ENCODE peak calls at places on chromosomes 11 and 22, in five cellular contexts. One of them, this sample, is unnamed.

GRCh38 chr22:23547818-23548500 is 32.1 kb downstream of the IGLL1 start:
- DNase-seq in GM12891: no peak
- DNase-seq in H1: no peak
- DNase-seq in GM12878: no peak
- DNase-seq in K562: no peak
- DNase-seq in this sample: no peak

GRCh38 chr11:36057372-36058045 is 113.6 kb downstream of the LDLRAD3 start:
- DNase-seq in GM12878: no peak
- DNase-seq in H1: no peak
- DNase-seq in K562: no peak
- DNase-seq in GM12891: no peak
- DNase-seq in this sample: no peak

GRCh38 chr11:65604258-65604657 is 8.7 kb upstream of the KCNK7 start:
- DNase-seq in H1: no peak
- DNase-seq in K562: no peak
- DNase-seq in GM12891: no peak
- DNase-seq in GM12878: no peak
- DNase-seq in this sample: no peak

GRCh38 chr11:13999704-14000103 is 37.2 kb downstream of the SPON1 start:
- DNase-seq in K562: no peak
- DNase-seq in GM12891: no peak
- DNase-seq in GM12878: no peak
- DNase-seq in H1: no peak
- DNase-seq in this sample: no peak

GRCh38 chr11:10305262-10305963 is 540 bp downstream of the ADM start:
- DNase-seq in GM12891: no peak
- DNase-seq in GM12878: no peak
- DNase-seq in H1: no peak
- DNase-seq in K562: no peak
- DNase-seq in this sample: no peak

GRCh38 chr22:27461470-27461869 is 340.1 kb downstream of the MN1 start:
- DNase-seq in GM12891: no peak
- DNase-seq in K562: no peak
- DNase-seq in H1: peak
- DNase-seq in GM12878: no peak
- DNase-seq in this sample: no peak

GRCh38 chr11:4187055-4187988 is 92.7 kb downstream of the RRM1 start:
- DNase-seq in GM12878: no peak
- DNase-seq in GM12891: peak
- DNase-seq in K562: peak
- DNase-seq in H1: peak
- DNase-seq in this sample: peak

GRCh38 chr11:86726118-86726748 is 53.8 kb upstream of the ME3 start:
- DNase-seq in GM12878: no peak
- DNase-seq in GM12891: no peak
- DNase-seq in H1: no peak
- DNase-seq in K562: no peak
- DNase-seq in this sample: no peak

GRCh38 chr11:82786001-82786400 is 52.3 kb upstream of the FAM181B start:
- DNase-seq in H1: no peak
- DNase-seq in GM12878: no peak
- DNase-seq in K562: no peak
- DNase-seq in GM12891: no peak
- DNase-seq in this sample: no peak

GRCh38 chr22:27124336-27125023 is 467.1 kb downstream of the MIAT start:
- DNase-seq in GM12891: no peak
- DNase-seq in K562: no peak
- DNase-seq in H1: no peak
- DNase-seq in GM12878: no peak
- DNase-seq in this sample: no peak

GRCh38 chr22:41862160-41862529 is 29.2 kb downstream of the SREBF2 start:
- DNase-seq in K562: no peak
- DNase-seq in GM12878: peak
- DNase-seq in H1: no peak
- DNase-seq in GM12891: no peak
- DNase-seq in this sample: peak

GRCh38 chr22:24089951-24090350 is 78.8 kb downstream of the CABIN1 start:
- DNase-seq in GM12878: no peak
- DNase-seq in K562: no peak
- DNase-seq in GM12891: no peak
- DNase-seq in H1: no peak
- DNase-seq in this sample: no peak

GRCh38 chr11:130424613-130425140 is 3.7 kb downstream of the ADAMTS8 start:
- DNase-seq in H1: no peak
- DNase-seq in K562: no peak
- DNase-seq in GM12878: no peak
- DNase-seq in GM12891: no peak
- DNase-seq in this sample: no peak

GRCh38 chr11:103395612-103396011 is 286.4 kb downstream of the DYNC2H1 start:
- DNase-seq in GM12891: no peak
- DNase-seq in GM12878: no peak
- DNase-seq in H1: no peak
- DNase-seq in K562: no peak
- DNase-seq in this sample: no peak

GRCh38 chr11:77127674-77127968 is 425 bp upstream of the MYO7A start:
- DNase-seq in H1: no peak
- DNase-seq in GM12878: no peak
- DNase-seq in K562: no peak
- DNase-seq in GM12891: no peak
- DNase-seq in this sample: no peak

GRCh38 chr11:72693271-72693968 is 19.2 kb upstream of the PDE2A start:
- DNase-seq in H1: no peak
- DNase-seq in K562: no peak
- DNase-seq in GM12878: no peak
- DNase-seq in GM12891: no peak
- DNase-seq in this sample: no peak

GRCh38 chr11:104858882-104859735 is 39.2 kb downstream of the CASP12 start:
- DNase-seq in H1: no peak
- DNase-seq in GM12878: no peak
- DNase-seq in GM12891: peak
- DNase-seq in K562: no peak
- DNase-seq in this sample: no peak

GRCh38 chr11:72950685-72951084 is 136.5 kb downstream of the ATG16L2 start:
- DNase-seq in K562: no peak
- DNase-seq in GM12891: no peak
- DNase-seq in H1: no peak
- DNase-seq in GM12878: no peak
- DNase-seq in this sample: no peak

GRCh38 chr11:124578761-124579160 is 9.0 kb downstream of the OR8A1 start:
- DNase-seq in H1: no peak
- DNase-seq in GM12878: no peak
- DNase-seq in K562: no peak
- DNase-seq in GM12891: no peak
- DNase-seq in this sample: no peak

GRCh38 chr22:22992474-22992873 is 77.8 kb upstream of the GNAZ start:
- DNase-seq in K562: peak
- DNase-seq in GM12891: no peak
- DNase-seq in H1: no peak
- DNase-seq in GM12878: no peak
- DNase-seq in this sample: no peak

GRCh38 chr11:12377106-12377823 is at the start of gene PARVA:
- DNase-seq in K562: no peak
- DNase-seq in GM12891: no peak
- DNase-seq in GM12878: no peak
- DNase-seq in H1: peak
- DNase-seq in this sample: no peak

GRCh38 chr11:101584129-101584515 is 315 bp upstream of the TRPC6 start:
- DNase-seq in H1: no peak
- DNase-seq in GM12878: no peak
- DNase-seq in GM12891: no peak
- DNase-seq in K562: no peak
- DNase-seq in this sample: no peak

GRCh38 chr22:17536269-17536668 is 27.0 kb upstream of the SLC25A18 start:
- DNase-seq in K562: no peak
- DNase-seq in H1: no peak
- DNase-seq in GM12891: no peak
- DNase-seq in GM12878: no peak
- DNase-seq in this sample: no peak

GRCh38 chr22:37735054-37735453 is 38.2 kb downstream of the TRIOBP start:
- DNase-seq in K562: peak
- DNase-seq in GM12878: no peak
- DNase-seq in GM12891: no peak
- DNase-seq in H1: no peak
- DNase-seq in this sample: no peak

GRCh38 chr11:16605440-16605970 is 132.9 kb upstream of the C11orf58 start:
- DNase-seq in GM12878: no peak
- DNase-seq in H1: no peak
- DNase-seq in K562: peak
- DNase-seq in GM12891: no peak
- DNase-seq in this sample: no peak

GRCh38 chr11:86623736-86624135 is 48.7 kb downstream of the ME3 start:
- DNase-seq in GM12878: no peak
- DNase-seq in GM12891: no peak
- DNase-seq in H1: no peak
- DNase-seq in K562: no peak
- DNase-seq in this sample: no peak

GRCh38 chr11:124570160-124570559 is 363 bp downstream of the OR8A1 start:
- DNase-seq in GM12891: no peak
- DNase-seq in GM12878: no peak
- DNase-seq in H1: no peak
- DNase-seq in K562: no peak
- DNase-seq in this sample: no peak

GRCh38 chr11:66844496-66845142 is 1.4 kb downstream of the RCE1 start:
- DNase-seq in GM12891: no peak
- DNase-seq in GM12878: no peak
- DNase-seq in H1: no peak
- DNase-seq in K562: no peak
- DNase-seq in this sample: no peak

DNA sequence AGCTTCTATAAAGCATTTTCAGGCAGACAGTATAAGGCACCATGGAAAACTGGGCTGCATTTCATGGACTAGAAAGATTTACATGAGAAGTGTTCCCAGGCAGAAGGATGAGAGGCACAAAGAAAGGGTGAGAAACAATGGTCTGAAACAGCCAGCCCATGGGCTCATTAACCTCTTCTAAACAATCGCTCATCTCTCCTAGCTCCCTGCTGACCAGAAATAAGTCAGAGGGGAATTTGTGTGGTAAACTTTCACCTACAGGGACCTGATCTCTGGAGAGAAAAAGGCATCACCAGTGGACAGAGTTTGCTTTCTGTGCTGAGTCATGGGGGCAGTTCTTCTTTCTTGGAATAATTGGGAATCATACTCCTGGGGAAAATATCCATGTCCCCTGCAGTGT is 51.9 kb upstream of the KIRREL3 start:
- DNase-seq in H1: no peak
- DNase-seq in K562: no peak
- DNase-seq in GM12891: no peak
- DNase-seq in GM12878: no peak
- DNase-seq in this sample: no peak
- TF ChIP-seq TAF1 in H1: no peak
- TF ChIP-seq TAF1 in K562: no peak
- TF ChIP-seq TAF1 in GM12891: no peak
- TF ChIP-seq TAF1 in GM12878: no peak
- TF ChIP-seq TAF1 in this sample: no peak

DNA sequence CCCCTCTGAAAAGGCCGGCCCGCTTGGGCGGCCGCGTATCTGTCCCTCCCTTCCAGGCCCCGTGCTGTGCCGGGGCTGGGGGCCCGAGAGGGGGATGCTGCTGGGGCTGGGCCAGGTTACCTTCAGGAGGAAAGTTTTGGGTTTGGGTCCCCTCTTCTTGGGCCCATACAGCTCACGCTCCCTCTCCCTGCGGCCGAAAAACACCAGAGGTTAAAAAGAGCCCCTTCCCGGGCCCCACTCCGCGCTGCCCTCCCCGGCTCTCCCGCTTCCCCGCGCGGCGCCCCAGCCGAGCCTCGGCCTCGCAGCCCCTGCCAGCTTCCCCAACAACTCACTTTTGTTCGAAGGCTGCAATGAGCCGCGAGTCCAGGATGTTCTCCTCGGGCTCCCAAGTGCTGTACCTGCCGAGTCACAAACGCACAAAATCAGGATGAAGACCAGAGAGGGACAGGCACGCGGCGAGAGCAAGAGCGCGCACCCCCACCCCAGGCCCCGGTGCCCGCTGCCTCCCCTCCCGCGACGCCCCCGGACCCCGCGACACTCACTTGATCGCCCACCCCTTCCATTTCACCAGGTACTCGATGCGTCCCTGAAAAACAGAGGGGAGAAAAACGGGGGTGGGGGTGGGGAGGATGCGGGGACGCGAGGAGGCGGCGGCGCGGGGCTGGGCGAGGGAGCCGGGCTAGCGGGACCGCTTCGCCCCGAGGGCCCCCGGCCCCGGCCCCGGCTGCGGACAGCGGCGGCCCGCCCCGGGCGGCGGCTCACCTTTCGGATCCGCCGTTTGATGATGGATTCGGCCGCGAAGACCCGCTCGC is 450 bp downstream of the CBX6 start:
- DNase-seq in H1: no peak
- DNase-seq in K562: peak
- DNase-seq in GM12891: no peak
- DNase-seq in GM12878: no peak
- DNase-seq in this sample: no peak
- TF ChIP-seq TAF1 in H1: no peak
- TF ChIP-seq TAF1 in K562: peak
- TF ChIP-seq TAF1 in GM12891: peak
- TF ChIP-seq TAF1 in GM12878: no peak
- TF ChIP-seq TAF1 in this sample: peak

DNA sequence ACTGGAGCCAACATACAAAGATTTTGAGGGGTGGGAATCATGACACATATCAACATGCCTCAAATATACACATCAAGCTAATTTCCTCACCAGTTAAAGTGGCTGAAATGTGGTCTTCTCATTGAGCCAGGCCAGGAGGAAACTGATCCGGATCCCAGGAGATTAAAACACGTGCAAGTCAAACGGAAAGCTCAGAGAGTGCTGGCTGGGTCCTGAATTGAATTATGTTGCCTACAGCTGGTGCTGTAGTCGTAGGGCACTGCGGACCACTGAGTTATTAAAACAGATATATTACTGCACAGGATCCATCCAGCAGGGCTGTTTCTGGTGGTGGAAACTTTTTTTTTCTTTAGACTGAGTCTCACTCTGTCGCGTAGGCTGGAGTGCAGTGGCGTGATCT is 14.1 kb upstream of the WNT7B start:
- DNase-seq in H1: no peak
- DNase-seq in K562: no peak
- DNase-seq in GM12878: no peak
- DNase-seq in GM12891: no peak
- DNase-seq in this sample: no peak
- TF ChIP-seq TAF1 in H1: no peak
- TF ChIP-seq TAF1 in K562: no peak
- TF ChIP-seq TAF1 in GM12878: no peak
- TF ChIP-seq TAF1 in GM12891: no peak
- TF ChIP-seq TAF1 in this sample: no peak

GRCh38 chr11:46363455-46363920 is 16.2 kb downstream of the DGKZ start:
- DNase-seq in GM12878: no peak
- DNase-seq in GM12891: no peak
- DNase-seq in H1: no peak
- DNase-seq in K562: no peak
- DNase-seq in this sample: no peak
- TF ChIP-seq TAF1 in GM12878: no peak
- TF ChIP-seq TAF1 in GM12891: no peak
- TF ChIP-seq TAF1 in H1: no peak
- TF ChIP-seq TAF1 in K562: no peak
- TF ChIP-seq TAF1 in this sample: no peak